ENCODE peak calls at places on chromosomes 5 and 9, in four cellular contexts. A, E, S and H are unnamed samples. For H3K4me1, the result is how much of the 10 kb centered on the place peaks cover.

GRCh38 chr9:126703330-126704156 is 89.8 kb downstream of the LMX1B start:
- DNase-seq in A (no peak), E (no peak), S (no peak), H (peak)

GRCh38 chr5:53430618-53431252 is 49.7 kb upstream of the FST start:
- DNase-seq in A (peak), E (no peak), S (peak), H (no peak)

GRCh38 chr9:123590499-123590898 is 234.5 kb downstream of the CRB2 start:
- DNase-seq in A (no peak), E (no peak), S (no peak), H (no peak)

GRCh38 chr5:88438006-88438405 is 169.4 kb upstream of the TMEM161B start:
- DNase-seq in A (no peak), E (no peak), S (no peak), H (no peak)

GRCh38 chr5:96374653-96375052 is 58.4 kb downstream of the PCSK1 start:
- DNase-seq in A (no peak), E (no peak), S (no peak), H (no peak)

GRCh38 chr5:38463634-38464521 is 92.6 kb downstream of the LIFR start:
- DNase-seq in A (peak), E (no peak), S (peak), H (peak)

GRCh38 chr9:14207352-14207995 is 106.5 kb downstream of the NFIB start:
- DNase-seq in A (no peak), E (no peak), S (no peak), H (no peak)

GRCh38 chr5:60487885-60488425 is 212.0 kb downstream of the DEPDC1B start:
- DNase-seq in A (no peak), E (no peak), S (no peak), H (no peak)

GRCh38 chr5:59829922-59830321 is 63.6 kb downstream of the PDE4D start:
- DNase-seq in A (no peak), E (no peak), S (no peak), H (no peak)

GRCh38 chr9:91006046-91006445 is 204.4 kb downstream of the SYK start:
- DNase-seq in A (no peak), E (no peak), S (no peak), H (no peak)

GRCh38 chr9:128280084-128280622 is 4.1 kb downstream of the SWI5 start:
- DNase-seq in A (no peak), E (no peak), S (no peak), H (no peak)

GRCh38 chr9:1007312-1007711 is 30.9 kb downstream of the DMRT3 start:
- DNase-seq in A (no peak), E (no peak), S (no peak), H (no peak)

GRCh38 chr5:93404246-93404645 is 176.8 kb downstream of the NR2F1-AS1 start:
- DNase-seq in A (no peak), E (no peak), S (no peak), H (no peak)

GRCh38 chr5:93675458-93676450 is 65.6 kb downstream of the POU5F2 start:
- DNase-seq in A (no peak), E (no peak), S (peak), H (no peak)

GRCh38 chr5:103706939-103707682 is 144.5 kb upstream of the NUDT12 start:
- DNase-seq in A (no peak), E (no peak), S (no peak), H (no peak)

GRCh38 chr5:5492087-5492933 is 69.8 kb downstream of the ICE1 start:
- DNase-seq in A (peak), E (no peak), S (peak), H (no peak)

GRCh38 chr9:14485366-14485765 is 171.4 kb upstream of the NFIB start:
- DNase-seq in A (no peak), E (no peak), S (peak), H (no peak)

GRCh38 chr5:92641031-92641962 is 939.7 kb downstream of the NR2F1-AS1 start:
- DNase-seq in A (peak), E (no peak), S (peak), H (no peak)

GRCh38 chr9:122219856-122220672 is 8.7 kb downstream of the LHX6 start:
- DNase-seq in A (no peak), E (no peak), S (no peak), H (no peak)

GRCh38 chr9:16385590-16386578 is 484.6 kb downstream of the BNC2 start:
- DNase-seq in A (no peak), E (no peak), S (peak), H (no peak)

GRCh38 chr9:88596376-88596775 is 61.4 kb downstream of the NXNL2 start:
- DNase-seq in A (no peak), E (no peak), S (no peak), H (no peak)

GRCh38 chr5:153147891-153148623 is 342.4 kb upstream of the GRIA1 start:
- DNase-seq in A (peak), E (no peak), S (no peak), H (peak)

GRCh38 chr5:44454002-44454401 is 64.8 kb upstream of the FGF10 start:
- DNase-seq in A (no peak), E (no peak), S (no peak), H (no peak)

GRCh38 chr9:115992834-115993233 is 160.8 kb upstream of the PAPPA start:
- DNase-seq in A (no peak), E (no peak), S (peak), H (no peak)

GRCh38 chr5:59560553-59560952 is 333.0 kb downstream of the PDE4D start:
- DNase-seq in A (no peak), E (no peak), S (no peak), H (no peak)

GRCh38 chr5:146873186-146873917 is 5.2 kb downstream of the PPP2R2B start:
- DNase-seq in A (no peak), E (no peak), S (no peak), H (no peak)

GRCh38 chr5:171390883-171391677 is 3.4 kb downstream of the NPM1 start:
- DNase-seq in A (no peak), E (no peak), S (no peak), H (no peak)

GRCh38 chr9:131986089-131986488 is 93.6 kb downstream of the MED27 start:
- DNase-seq in A (no peak), E (no peak), S (no peak), H (no peak)

GRCh38 chr9:94952553-94953373 is 226.3 kb downstream of the AOPEP start:
- DNase-seq in A (no peak), E (no peak), S (no peak), H (peak)

GRCh38 chr9:96057155-96057554 is 181.7 kb downstream of the ERCC6L2 start:
- DNase-seq in A (no peak), E (no peak), S (no peak), H (no peak)

GRCh38 chr5:128782446-128782845 is 182.8 kb upstream of the SLC27A6 start:
- DNase-seq in A (no peak), E (peak), S (peak), H (peak)

GRCh38 chr5:180797256-180798192 is 5.1 kb downstream of the MGAT1 start:
- DNase-seq in A (no peak), E (no peak), S (no peak), H (no peak)

GRCh38 chr5:66306105-66306843 is 162.2 kb downstream of the SREK1 start:
- DNase-seq in A (peak), E (no peak), S (peak), H (peak)

GRCh38 chr5:109901628-109901981 is 211.9 kb downstream of the MAN2A1 start:
- DNase-seq in A (no peak), E (no peak), S (no peak), H (no peak)

DNA sequence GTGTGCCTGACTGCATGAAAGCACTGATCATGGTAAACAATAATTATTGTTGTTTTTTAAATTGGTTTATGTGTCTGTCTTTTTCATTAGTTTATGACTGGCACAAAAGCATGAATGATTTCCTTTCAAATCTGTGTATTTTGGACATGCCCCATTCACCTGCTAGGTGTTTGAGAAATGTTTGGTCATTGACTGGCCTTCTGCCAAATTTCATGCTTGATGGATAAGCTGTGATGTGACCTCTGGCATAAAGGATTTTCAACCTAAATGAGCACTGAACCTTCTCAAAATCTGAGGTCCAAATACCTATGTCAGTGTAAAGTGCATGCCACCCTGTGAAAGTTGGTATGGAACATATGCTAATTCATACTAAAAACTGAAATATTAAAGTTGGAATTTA is 204.5 kb downstream of the BRINP1 start:
- DNase-seq in A (no peak), E (no peak), S (no peak), H (no peak)
- TF ChIP-seq CTCF in A (no peak), E (no peak), S (no peak), H (no peak)

GRCh38 chr9:36147441-36148175 is 11.1 kb downstream of the GLIPR2 start:
- DNase-seq in A (no peak), E (no peak), S (no peak), H (no peak)
- H3K4me1 ChIP-seq in A (under half), E (half or more), S (under half), H (under half)

GRCh38 chr9:137682431-137682991 is 63.7 kb downstream of the EHMT1 start:
- DNase-seq in A (no peak), E (no peak), S (no peak), H (no peak)
- TF ChIP-seq CTCF in A (no peak), E (no peak), S (no peak), H (no peak)

GRCh38 chr5:97967292-97967691 is 784.2 kb upstream of the RIOK2 start:
- DNase-seq in A (no peak), E (no peak), S (no peak), H (no peak)
- H3K4me1 ChIP-seq in A (under half), E (under half), S (under half), H (under half)

DNA sequence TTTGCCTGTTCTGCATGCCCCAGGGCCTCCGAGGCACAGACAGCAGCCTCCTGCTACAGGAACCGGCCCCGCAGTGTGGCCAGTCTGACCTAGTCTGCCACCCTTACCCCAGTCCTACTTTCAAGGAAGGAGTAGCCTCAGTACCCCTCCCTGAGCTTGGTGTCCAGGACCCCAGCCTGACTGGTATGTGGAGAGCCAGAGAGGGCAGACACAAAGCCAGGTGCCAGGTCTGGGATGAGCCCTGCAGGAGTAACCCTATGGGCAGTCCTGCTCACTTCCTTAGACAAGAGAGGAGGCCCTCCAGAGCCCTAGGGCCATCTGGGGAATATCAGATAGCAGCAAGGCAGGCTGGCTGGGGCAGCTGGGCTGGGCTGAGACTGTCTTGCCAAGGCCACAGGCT is 67.8 kb downstream of the NRG2 start:
- DNase-seq in A (no peak), E (no peak), S (no peak), H (no peak)
- TF ChIP-seq CTCF in A (no peak), E (no peak), S (no peak), H (no peak)

GRCh38 chr9:109968702-109969450 is 188.9 kb downstream of the PALM2AKAP2 start:
- DNase-seq in A (peak), E (no peak), S (peak), H (peak)
- H3K4me1 ChIP-seq in A (under half), E (half or more), S (under half), H (under half)

GRCh38 chr9:130940023-130940549 is 1.0 kb upstream of the FIBCD1 start:
- DNase-seq in A (no peak), E (no peak), S (no peak), H (no peak)

GRCh38 chr9:130938184-130938651 is 829 bp downstream of the FIBCD1 start:
- DNase-seq in A (no peak), E (no peak), S (no peak), H (no peak)

GRCh38 chr9:130939405-130939941 is 426 bp upstream of the FIBCD1 start:
- DNase-seq in A (no peak), E (no peak), S (peak), H (no peak)

GRCh38 chr9:130937146-130938076 is 1.6 kb downstream of the FIBCD1 start:
- DNase-seq in A (no peak), E (no peak), S (no peak), H (no peak)

DNA sequence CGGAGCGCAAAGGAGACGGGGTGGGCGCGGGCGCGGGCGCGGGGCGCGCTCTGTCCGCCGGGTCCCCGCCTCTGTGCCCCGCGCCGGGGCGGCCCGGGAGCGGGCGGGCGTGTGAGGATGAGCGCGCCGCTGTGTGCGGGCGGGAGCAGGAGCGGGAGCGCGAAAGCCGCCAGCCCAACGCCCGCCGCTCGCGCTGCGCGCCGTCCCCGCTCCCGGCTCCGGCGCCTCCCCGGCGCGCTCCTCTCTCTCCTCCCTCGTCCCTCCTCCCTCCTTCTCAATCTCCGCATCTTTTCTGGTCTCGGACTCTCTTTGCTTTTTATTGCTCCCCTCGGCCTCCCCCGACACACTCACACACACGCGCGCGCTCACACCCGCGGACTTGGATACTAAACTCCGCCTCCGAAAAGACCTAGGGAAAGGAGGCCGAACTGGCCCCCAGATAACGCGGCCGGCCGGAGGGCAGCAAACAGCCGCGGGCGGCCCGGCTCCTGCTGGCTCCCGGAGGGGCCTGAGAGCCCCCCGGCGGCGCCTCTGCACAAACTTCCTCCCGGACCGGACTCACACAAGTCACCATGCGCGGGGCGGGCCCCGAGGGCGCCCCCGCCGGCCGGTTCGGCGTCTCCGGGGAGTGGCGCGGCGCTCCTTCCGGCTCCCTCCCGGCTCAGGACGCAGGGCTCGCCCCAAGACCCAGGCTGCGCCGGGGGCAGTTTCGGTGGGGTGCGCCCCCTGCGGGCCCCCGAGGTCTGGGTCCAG is at the start of gene FIBCD1:
- DNase-seq in A (no peak), E (no peak), S (peak), H (no peak)
- TF ChIP-seq CTCF in A (peak), E (peak), S (peak), H (peak)